ENCODE peak calls at places on chromosomes 1 and 21, in nine cellular contexts. X is WERI-Rb-1, Q is stomach, Z is adrenal gland, P is heart left ventricle, G is PC-3, D is neural progenitor cell, O is heart right ventricle, T is left lung. C is an unnamed sample.

GRCh38 chr1:20185834-20186782 is at the start of the genes PLA2G2C and UBXN10:
- DNase-seq in D (peak; percentile 67), Z (peak; percentile 69), G (no peak), P (peak; percentile 53), Q (peak; percentile 37), X (peak; percentile 64), T (peak; percentile 68), O (peak; percentile 53), C (peak; percentile 39)

GRCh38 chr1:19398309-19398760 is 86.2 kb downstream of the SLC66A1 start:
- DNase-seq in O (no peak), D (no peak), Q (no peak), P (no peak), X (no peak), Z (no peak), G (peak; percentile 55), T (peak; percentile 72), C (no peak)

GRCh38 chr21:44391345-44392091 is 38.1 kb downstream of the TRPM2 start:
- DNase-seq in O (peak; percentile 43), X (no peak), G (no peak), Q (peak; percentile 56), T (peak; percentile 86), Z (peak; percentile 60), D (no peak), P (peak; percentile 45), C (no peak)

GRCh38 chr1:1325288-1326074 is 879 bp downstream of the CPTP start:
- DNase-seq in T (no peak), G (peak; percentile 47), O (peak; percentile 63), P (peak; percentile 67), D (no peak), X (no peak), Z (no peak), Q (peak; percentile 80), C (no peak)

GRCh38 chr1:221696045-221696444 is 45.8 kb downstream of the DUSP10 start:
- DNase-seq in T (no peak), P (no peak), Q (no peak), O (no peak), X (no peak), G (peak; percentile 17), Z (no peak), D (no peak), C (no peak)

GRCh38 chr1:91601554-91602322 is 101.1 kb downstream of the CDC7 start:
- DNase-seq in G (no peak), Z (no peak), O (peak; percentile 62), Q (no peak), D (no peak), X (no peak), P (peak; percentile 55), T (no peak), C (no peak)

GRCh38 chr1:2430592-2430973 is 18.2 kb upstream of the PEX10 start:
- DNase-seq in P (no peak), Q (no peak), X (no peak), D (no peak), G (no peak), Z (no peak), T (no peak), O (no peak), C (no peak)

GRCh38 chr1:180256353-180257027 is 26.4 kb downstream of the LHX4 start:
- DNase-seq in X (peak; percentile 95), Q (no peak), P (no peak), T (no peak), D (no peak), Z (no peak), G (no peak), O (no peak), C (no peak)

GRCh38 chr1:170067253-170067819 is 7.2 kb downstream of the KIFAP3 start:
- DNase-seq in O (no peak), P (no peak), D (no peak), X (no peak), Z (no peak), Q (no peak), G (no peak), T (no peak), C (no peak)

GRCh38 chr1:79811173-79811572 is 804.6 kb upstream of the ADGRL4 start:
- DNase-seq in O (no peak), D (no peak), T (no peak), Z (no peak), G (peak; percentile 68), X (no peak), Q (no peak), P (no peak), C (no peak)

DNA sequence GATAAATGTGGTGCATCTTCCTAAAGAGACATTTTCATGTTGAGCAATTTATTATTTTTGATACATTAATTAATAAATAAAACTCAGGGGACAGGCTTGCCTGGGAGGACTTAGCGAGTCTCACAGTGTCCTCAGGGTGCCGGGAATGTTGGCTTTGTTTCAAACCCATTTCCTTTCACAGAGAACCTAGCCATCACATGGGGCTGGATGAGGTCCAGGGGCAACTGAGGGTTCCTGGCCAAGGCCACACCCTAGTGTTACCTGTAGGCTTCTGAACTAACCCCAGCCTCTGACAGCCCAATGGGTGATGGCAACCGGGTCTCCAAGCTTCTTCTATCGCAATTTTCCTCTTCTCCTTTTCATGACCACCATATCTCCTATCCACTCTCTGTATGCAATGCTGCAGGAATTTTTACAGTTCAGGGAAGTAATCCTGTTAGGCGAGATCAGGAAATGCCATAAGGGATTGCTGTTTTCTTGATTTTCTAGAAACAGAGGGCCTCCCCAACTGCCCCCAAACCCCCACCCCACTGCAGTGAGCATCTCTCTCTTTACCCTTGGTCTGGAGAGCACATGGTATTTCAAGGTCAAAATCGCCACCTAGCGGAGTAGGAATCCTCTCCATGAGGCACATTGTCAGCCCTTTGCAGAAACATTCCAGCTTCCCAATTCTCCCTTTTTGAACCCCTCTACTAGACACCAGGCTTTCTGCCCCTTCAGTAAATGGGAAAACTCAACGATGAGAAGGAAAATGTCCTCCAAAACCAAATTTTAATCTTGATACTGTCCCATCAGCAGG is 22.1 kb upstream of the SMYD3 start:
- DNase-seq in Q (no peak), P (no peak), Z (no peak), X (no peak), O (no peak), D (no peak), G (peak; percentile 49), T (no peak), C (no peak)
- TF ChIP-seq CTCF in Q (no peak), P (no peak), Z (no peak), X (peak; percentile 55), O (no peak), D (no peak), G (peak; percentile 50), T (no peak), C (no peak)

GRCh38 chr1:21347072-21347581 is 56.9 kb upstream of the ECE1 start:
- DNase-seq in O (no peak), Z (peak; percentile 20), P (no peak), T (no peak), G (no peak), Q (no peak), D (no peak), X (no peak), C (no peak)

GRCh38 chr1:21351898-21352297 is 61.6 kb upstream of the ECE1 start:
- DNase-seq in Q (no peak), D (no peak), Z (no peak), G (no peak), O (no peak), T (no peak), P (no peak), X (no peak), C (no peak)

GRCh38 chr1:21350132-21350885 is 60.0 kb upstream of the ECE1 start:
- DNase-seq in D (peak; percentile 40), X (no peak), O (no peak), Z (no peak), T (no peak), G (no peak), Q (no peak), P (no peak), C (no peak)

GRCh38 chr1:21352586-21352985 is 62.3 kb upstream of the ECE1 start:
- DNase-seq in X (no peak), Z (no peak), D (no peak), P (no peak), Q (no peak), O (no peak), G (no peak), T (no peak), C (no peak)

GRCh38 chr1:21349693-21350092 is 59.4 kb upstream of the ECE1 start:
- DNase-seq in P (no peak), T (no peak), G (no peak), D (no peak), O (peak; percentile 17), Q (no peak), Z (no peak), X (no peak), C (no peak)
- H3K27me3 ChIP-seq in P (no peaks in the 10 kb centered on the region), T (no peaks in the 10 kb centered on the region), G (no peaks in the 10 kb centered on the region), D (peaks cover 24% of the 10 kb centered on the region), O (no peaks in the 10 kb centered on the region), Q (no peaks in the 10 kb centered on the region), Z (no peaks in the 10 kb centered on the region), X (no peaks in the 10 kb centered on the region), C (no peaks in the 10 kb centered on the region)

GRCh38 chr1:154222518-154222917 is 1.8 kb downstream of the UBAP2L start:
- DNase-seq in Q (no peak), P (no peak), Z (no peak), D (no peak), O (no peak), G (no peak), T (no peak), X (no peak), C (no peak)

GRCh38 chr1:154220970-154221814 is 437 bp downstream of the UBAP2L start:
- DNase-seq in G (peak; percentile 28), X (peak; percentile 87), P (peak; percentile 61), T (peak; percentile 77), Z (peak; percentile 73), D (peak; percentile 75), O (peak; percentile 47), Q (peak; percentile 61), C (peak; percentile 51)

GRCh38 chr1:154220071-154220969 is at the start of gene UBAP2L:
- DNase-seq in G (peak; percentile 100), T (peak; percentile 99), X (peak; percentile 100), Q (peak; percentile 99), P (peak; percentile 99), O (peak; percentile 99), Z (peak; percentile 99), D (peak; percentile 100), C (peak; percentile 99)

GRCh38 chr1:154222918-154223317 is 2.2 kb downstream of the UBAP2L start:
- DNase-seq in D (no peak), G (no peak), O (no peak), P (no peak), Q (no peak), X (no peak), Z (no peak), T (no peak), C (no peak)

DNA sequence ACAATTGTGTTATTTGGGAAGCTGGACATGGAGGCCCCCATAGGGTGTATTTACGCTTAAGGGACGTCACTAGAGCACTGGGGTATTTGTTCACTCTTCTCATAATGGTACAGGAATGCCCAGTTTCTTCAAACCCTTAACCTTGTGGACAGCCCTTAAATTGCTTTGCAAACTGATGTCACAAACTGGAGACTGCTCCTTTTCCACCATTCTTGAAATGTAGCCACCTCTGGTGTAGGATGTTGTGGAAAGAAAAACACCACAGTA is 993 bp downstream of the UBAP2L start:
- DNase-seq in T (no peak), X (no peak), O (no peak), Z (no peak), G (peak; percentile 29), Q (no peak), D (no peak), P (no peak), C (no peak)
- TF ChIP-seq CTCF in T (no peak), X (no peak), O (no peak), Z (no peak), G (no peak), Q (no peak), D (no peak), P (no peak), C (no peak)

DNA sequence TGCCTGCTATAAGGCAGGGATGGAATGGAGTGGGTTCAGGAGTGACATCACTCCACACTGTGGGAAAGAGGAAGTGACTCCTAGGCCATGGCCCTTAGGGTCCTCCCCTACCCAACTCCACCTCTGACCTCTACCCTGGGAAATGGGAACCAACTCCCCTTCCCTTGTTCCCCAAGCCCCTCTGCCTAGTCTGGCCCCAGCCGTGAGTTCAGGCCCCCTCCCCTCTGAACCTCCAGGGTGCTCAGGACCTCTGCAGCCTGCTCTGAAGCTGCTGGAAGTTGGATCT is 3.8 kb upstream of the GUCA2A start:
- DNase-seq in G (no peak), T (no peak), Q (no peak), D (no peak), X (no peak), O (no peak), Z (no peak), P (no peak), C (no peak)
- H3K27me3 ChIP-seq in G (no peaks in the 10 kb centered on the region), T (no peaks in the 10 kb centered on the region), Q (no peaks in the 10 kb centered on the region), D (no peaks in the 10 kb centered on the region), X (no peaks in the 10 kb centered on the region), O (no peaks in the 10 kb centered on the region), Z (no peaks in the 10 kb centered on the region), P (no peaks in the 10 kb centered on the region), C (no peaks in the 10 kb centered on the region)